ENCODE peak calls at places on chromosome 15, in four cellular contexts. M is adipocyte, P is epithelial cell of esophagus, W is stomach. I is an unnamed sample.
A peak's percentile ranks its signal among the peaks of the same experiment; 100 is the strongest.

GRCh38 chr15:36658321-36658720 is 78.9 kb downstream of the CDIN1 start:
- DNase-seq in M (peak; percentile 44), P (peak; percentile 35), W (no peak), I (no peak)

GRCh38 chr15:72873379-72874233 is 90.0 kb upstream of the ADPGK start:
- DNase-seq in M (no peak), P (no peak), W (no peak), I (no peak)

GRCh38 chr15:64558460-64559179 is 98.2 kb downstream of the ZNF609 start:
- DNase-seq in P (no peak), W (no peak), M (peak; percentile 35), I (no peak)

GRCh38 chr15:58515807-58516206 is 84.0 kb downstream of the LIPC start:
- DNase-seq in P (no peak), W (no peak), M (no peak), I (no peak)

GRCh38 chr15:57604502-57604901 is 12.8 kb downstream of the MYZAP start:
- DNase-seq in P (no peak), M (no peak), W (peak; percentile 57), I (no peak)

GRCh38 chr15:99442268-99442897 is 123.4 kb upstream of the MEF2A start:
- DNase-seq in P (peak; percentile 80), W (peak; percentile 71), M (peak; percentile 87), I (no peak)

GRCh38 chr15:48803877-48804276 is 7.0 kb downstream of the CEP152 start:
- DNase-seq in M (no peak), W (no peak), P (no peak), I (no peak)

GRCh38 chr15:25557916-25558315 is 119.1 kb upstream of the UBE3A start:
- DNase-seq in P (no peak), M (no peak), W (no peak), I (no peak)

GRCh38 chr15:60914360-60914759 is 314.7 kb downstream of the RORA start:
- DNase-seq in W (no peak), M (no peak), P (no peak), I (no peak)

GRCh38 chr15:85036716-85037115 is 55.1 kb downstream of the PDE8A start:
- DNase-seq in W (no peak), P (no peak), M (no peak), I (no peak)

GRCh38 chr15:40115670-40116093 is 7.0 kb upstream of the BMF start:
- DNase-seq in P (peak; percentile 50), M (no peak), W (peak; percentile 71), I (no peak)

GRCh38 chr15:97072560-97072959 is 742.1 kb downstream of the NR2F2 start:
- DNase-seq in W (no peak), M (no peak), P (no peak), I (no peak)

GRCh38 chr15:32704343-32705076 is 13.3 kb upstream of the GREM1 start:
- DNase-seq in M (peak; percentile 27), W (no peak), P (no peak), I (no peak)

GRCh38 chr15:27342991-27343390 is 372.0 kb downstream of the GABRG3 start:
- DNase-seq in M (no peak), W (no peak), P (no peak), I (no peak)

GRCh38 chr15:58839485-58839884 is 68.4 kb downstream of the MINDY2 start:
- DNase-seq in W (no peak), M (no peak), P (peak; percentile 24), I (no peak)

GRCh38 chr15:50358805-50359204 is 3.8 kb upstream of the GABPB1 start:
- DNase-seq in W (no peak), P (peak; percentile 54), M (peak; percentile 63), I (no peak)

GRCh38 chr15:91522609-91523332 is 330.7 kb upstream of the SLCO3A1 start:
- DNase-seq in P (peak; percentile 20), W (no peak), M (peak; percentile 24), I (no peak)

DNA sequence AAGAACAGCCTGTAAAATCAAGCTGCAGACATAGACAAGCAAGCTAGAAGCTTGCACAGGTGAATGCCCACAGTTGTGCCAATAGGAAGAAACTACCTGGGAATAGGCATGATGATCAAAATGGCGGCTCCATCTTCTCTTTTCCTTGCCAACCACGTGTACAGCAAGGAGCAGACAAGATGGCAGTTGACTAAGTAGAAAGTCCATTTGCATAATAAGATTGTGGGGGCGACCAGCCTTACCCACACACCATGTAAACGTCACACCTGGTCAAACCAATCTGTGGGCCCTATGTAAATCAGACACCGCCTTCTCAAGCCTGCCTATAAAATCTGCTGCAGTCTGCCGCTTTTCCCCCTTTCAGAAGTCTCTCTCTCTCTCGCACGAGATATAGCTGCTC is 25.1 kb upstream of the ANKRD34C start:
- DNase-seq in W (no peak), M (no peak), P (no peak), I (no peak)
- H3K4me3 ChIP-seq in W (no peak overlapping the region), M (no peak overlapping the region), P (no peak overlapping the region), I (no peak overlapping the region)

DNA sequence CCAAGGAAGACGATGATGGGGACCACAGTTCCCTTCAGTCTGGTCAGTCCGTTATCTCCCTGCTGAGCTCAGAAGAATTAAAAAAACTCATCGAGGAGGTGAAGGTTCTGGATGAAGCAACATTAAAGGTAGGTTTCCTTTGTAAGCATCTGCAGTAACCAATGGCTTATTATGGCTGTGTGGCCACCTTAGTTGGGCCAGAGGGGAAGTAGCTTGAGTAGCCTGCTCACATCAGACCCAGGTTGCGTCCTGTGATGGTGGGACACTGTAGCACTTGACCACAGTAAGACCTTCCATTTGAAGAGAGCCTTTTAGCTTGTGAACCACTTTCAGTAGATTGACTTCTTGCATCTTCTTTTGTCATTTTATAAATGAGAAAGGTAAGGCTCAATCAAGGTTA is 22.6 kb downstream of the STARD5 start:
- DNase-seq in W (no peak), P (no peak), M (no peak), I (no peak)
- H3K4me3 ChIP-seq in W (no peak overlapping the region), P (no peak overlapping the region), M (no peak overlapping the region), I (peak overlapping the region; percentile 12)

GRCh38 chr15:88604381-88604951 is 16.7 kb upstream of the AEN start:
- DNase-seq in W (no peak), P (no peak), M (no peak), I (no peak)
- H3K4me3 ChIP-seq in W (peak overlapping the region; percentile 15), P (no peak overlapping the region), M (peak overlapping the region; percentile 72), I (no peak overlapping the region)

DNA sequence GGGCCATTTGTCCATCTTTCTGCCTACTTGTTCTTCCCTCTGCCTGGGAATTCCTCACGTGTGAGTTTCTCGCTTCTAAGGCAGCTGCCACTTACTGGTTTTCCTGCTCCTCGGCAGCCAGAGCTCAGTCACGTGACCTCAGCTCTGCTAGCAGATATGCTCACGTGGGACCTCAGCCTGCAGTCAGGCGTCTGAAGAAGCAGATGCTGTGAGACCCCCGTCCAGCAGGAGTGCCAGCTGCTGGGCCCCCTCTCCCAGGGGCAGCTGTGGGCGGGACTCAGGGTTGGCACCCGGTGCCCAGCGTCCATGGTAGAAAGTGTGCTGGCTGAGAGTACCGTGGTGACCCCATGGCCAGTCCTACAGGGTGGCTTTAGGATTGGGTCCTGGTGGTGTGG is 161.3 kb upstream of the TLE3 start:
- DNase-seq in W (peak; percentile 79), M (peak; percentile 8), P (peak; percentile 32), I (peak; percentile 63)
- H3K4me3 ChIP-seq in W (no peak overlapping the region), M (no peak overlapping the region), P (no peak overlapping the region), I (no peak overlapping the region)

GRCh38 chr15:81297580-81298575 is 26.1 kb downstream of the STARD5 start:
- DNase-seq in P (peak; percentile 47), W (no peak), M (no peak), I (no peak)
- H3K4me3 ChIP-seq in P (no peak overlapping the region), W (peak overlapping the region; percentile 31), M (no peak overlapping the region), I (peak overlapping the region; percentile 35)

I was measured in colonic mucosa.